ENCODE peak calls at places on chromosomes 13 and 19, in seven cellular contexts. One of them, this sample, is unnamed.

GRCh38 chr19:42290523-42291436 is 11.2 kb upstream of the PRR19 start:
- DNase-seq in body of pancreas: no peak
- DNase-seq in tibial nerve: no peak
- DNase-seq in testis: no peak
- DNase-seq in H54: no peak
- DNase-seq in ovary: peak
- DNase-seq in K562: no peak
- DNase-seq in this sample: no peak

GRCh38 chr13:19185086-19185864 is 3.7 kb upstream of the TUBA3C start:
- DNase-seq in body of pancreas: no peak
- DNase-seq in tibial nerve: no peak
- DNase-seq in testis: peak
- DNase-seq in H54: no peak
- DNase-seq in ovary: no peak
- DNase-seq in K562: no peak
- DNase-seq in this sample: no peak

GRCh38 chr13:50580684-50581305 is 262.7 kb downstream of the DLEU7 start:
- DNase-seq in body of pancreas: no peak
- DNase-seq in tibial nerve: no peak
- DNase-seq in testis: no peak
- DNase-seq in H54: no peak
- DNase-seq in ovary: no peak
- DNase-seq in K562: no peak
- DNase-seq in this sample: no peak

GRCh38 chr13:112510002-112510780 is 77.8 kb downstream of the TUBGCP3 start:
- DNase-seq in body of pancreas: peak
- DNase-seq in tibial nerve: no peak
- DNase-seq in testis: peak
- DNase-seq in H54: peak
- DNase-seq in ovary: no peak
- DNase-seq in K562: peak
- DNase-seq in this sample: no peak

GRCh38 chr13:43786766-43787517 is at the start of gene ENOX1:
- DNase-seq in body of pancreas: peak
- DNase-seq in tibial nerve: no peak
- DNase-seq in testis: peak
- DNase-seq in H54: peak
- DNase-seq in ovary: peak
- DNase-seq in K562: no peak
- DNase-seq in this sample: peak

GRCh38 chr13:80235559-80236296 is 105.2 kb downstream of the SPRY2 start:
- DNase-seq in body of pancreas: peak
- DNase-seq in tibial nerve: no peak
- DNase-seq in testis: no peak
- DNase-seq in H54: peak
- DNase-seq in ovary: no peak
- DNase-seq in K562: no peak
- DNase-seq in this sample: no peak

GRCh38 chr13:23959231-23959862 is 62.0 kb upstream of the C1QTNF9B start:
- DNase-seq in body of pancreas: no peak
- DNase-seq in tibial nerve: no peak
- DNase-seq in testis: peak
- DNase-seq in H54: no peak
- DNase-seq in ovary: no peak
- DNase-seq in K562: no peak
- DNase-seq in this sample: no peak

GRCh38 chr13:110617326-110618072 is 2.2 kb downstream of the NAXD start:
- DNase-seq in body of pancreas: peak
- DNase-seq in tibial nerve: peak
- DNase-seq in testis: peak
- DNase-seq in H54: no peak
- DNase-seq in ovary: peak
- DNase-seq in K562: peak
- DNase-seq in this sample: peak

GRCh38 chr13:24660023-24660806 is 20.0 kb upstream of the ATP12A start:
- DNase-seq in body of pancreas: no peak
- DNase-seq in tibial nerve: no peak
- DNase-seq in testis: no peak
- DNase-seq in H54: no peak
- DNase-seq in ovary: no peak
- DNase-seq in K562: no peak
- DNase-seq in this sample: no peak

GRCh38 chr13:111915104-111915551 is 151.8 kb upstream of the SOX1 start:
- DNase-seq in body of pancreas: no peak
- DNase-seq in tibial nerve: no peak
- DNase-seq in testis: no peak
- DNase-seq in H54: no peak
- DNase-seq in ovary: no peak
- DNase-seq in K562: no peak
- DNase-seq in this sample: no peak

GRCh38 chr19:18915639-18916038 is 3.5 kb downstream of the COPE start:
- DNase-seq in body of pancreas: peak
- DNase-seq in tibial nerve: no peak
- DNase-seq in testis: peak
- DNase-seq in H54: no peak
- DNase-seq in ovary: no peak
- DNase-seq in K562: no peak
- DNase-seq in this sample: no peak

GRCh38 chr19:37695144-37695899 is 24.2 kb downstream of the ZNF607 start:
- DNase-seq in body of pancreas: no peak
- DNase-seq in tibial nerve: no peak
- DNase-seq in testis: no peak
- DNase-seq in H54: no peak
- DNase-seq in ovary: no peak
- DNase-seq in K562: no peak
- DNase-seq in this sample: no peak

GRCh38 chr13:51937320-51938290 is 73.6 kb downstream of the ATP7B start:
- DNase-seq in body of pancreas: no peak
- DNase-seq in tibial nerve: no peak
- DNase-seq in testis: no peak
- DNase-seq in H54: no peak
- DNase-seq in ovary: no peak
- DNase-seq in K562: no peak
- DNase-seq in this sample: no peak

GRCh38 chr13:102772042-102772425 is 1.6 kb downstream of the TEX30 start:
- DNase-seq in body of pancreas: no peak
- DNase-seq in tibial nerve: no peak
- DNase-seq in testis: no peak
- DNase-seq in H54: no peak
- DNase-seq in ovary: no peak
- DNase-seq in K562: no peak
- DNase-seq in this sample: no peak

GRCh38 chr13:111474136-111475002 is 153.9 kb downstream of the TEX29 start:
- DNase-seq in body of pancreas: no peak
- DNase-seq in tibial nerve: no peak
- DNase-seq in testis: peak
- DNase-seq in H54: peak
- DNase-seq in ovary: no peak
- DNase-seq in K562: peak
- DNase-seq in this sample: no peak

GRCh38 chr19:57167385-57167784 is at the start of gene DUXA:
- DNase-seq in body of pancreas: no peak
- DNase-seq in tibial nerve: no peak
- DNase-seq in testis: no peak
- DNase-seq in H54: no peak
- DNase-seq in ovary: no peak
- DNase-seq in K562: no peak
- DNase-seq in this sample: no peak

GRCh38 chr13:41007359-41008118 is 11.6 kb downstream of the ELF1 start:
- DNase-seq in body of pancreas: no peak
- DNase-seq in tibial nerve: no peak
- DNase-seq in testis: no peak
- DNase-seq in H54: no peak
- DNase-seq in ovary: no peak
- DNase-seq in K562: peak
- DNase-seq in this sample: no peak

GRCh38 chr19:27774337-27774736 is 1438.6 kb downstream of the UQCRFS1 start:
- DNase-seq in body of pancreas: no peak
- DNase-seq in tibial nerve: no peak
- DNase-seq in testis: no peak
- DNase-seq in H54: no peak
- DNase-seq in ovary: no peak
- DNase-seq in K562: peak
- DNase-seq in this sample: no peak

GRCh38 chr19:55149078-55150003 is at the start of gene TNNT1:
- DNase-seq in body of pancreas: no peak
- DNase-seq in tibial nerve: no peak
- DNase-seq in testis: no peak
- DNase-seq in H54: peak
- DNase-seq in ovary: no peak
- DNase-seq in K562: no peak
- DNase-seq in this sample: no peak

GRCh38 chr13:40553356-40553755 is 113.1 kb downstream of the FOXO1 start:
- DNase-seq in body of pancreas: no peak
- DNase-seq in tibial nerve: no peak
- DNase-seq in testis: no peak
- DNase-seq in H54: no peak
- DNase-seq in ovary: no peak
- DNase-seq in K562: no peak
- DNase-seq in this sample: no peak

GRCh38 chr13:102951808-102952207 is 106.0 kb downstream of the ERCC5 start:
- DNase-seq in body of pancreas: no peak
- DNase-seq in tibial nerve: no peak
- DNase-seq in testis: no peak
- DNase-seq in H54: no peak
- DNase-seq in ovary: no peak
- DNase-seq in K562: no peak
- DNase-seq in this sample: no peak

GRCh38 chr19:16516923-16517610 is 20.9 kb downstream of the C19orf44 start:
- DNase-seq in body of pancreas: no peak
- DNase-seq in tibial nerve: no peak
- DNase-seq in testis: no peak
- DNase-seq in H54: no peak
- DNase-seq in ovary: no peak
- DNase-seq in K562: no peak
- DNase-seq in this sample: no peak
- TF ChIP-seq POLR2A in body of pancreas: no peak
- TF ChIP-seq POLR2A in tibial nerve: no peak
- TF ChIP-seq POLR2A in testis: no peak
- TF ChIP-seq POLR2A in H54: no peak
- TF ChIP-seq POLR2A in ovary: no peak
- TF ChIP-seq POLR2A in K562: peak
- TF ChIP-seq POLR2A in this sample: no peak

GRCh38 chr19:6796278-6796677 is 23.8 kb downstream of the VAV1 start:
- DNase-seq in body of pancreas: no peak
- DNase-seq in tibial nerve: no peak
- DNase-seq in testis: no peak
- DNase-seq in H54: no peak
- DNase-seq in ovary: no peak
- DNase-seq in K562: no peak
- DNase-seq in this sample: no peak

GRCh38 chr19:6803036-6803404 is 30.5 kb downstream of the VAV1 start:
- DNase-seq in body of pancreas: no peak
- DNase-seq in tibial nerve: no peak
- DNase-seq in testis: no peak
- DNase-seq in H54: no peak
- DNase-seq in ovary: no peak
- DNase-seq in K562: no peak
- DNase-seq in this sample: no peak

GRCh38 chr19:6802336-6803035 is 30.0 kb downstream of the VAV1 start:
- DNase-seq in body of pancreas: peak
- DNase-seq in tibial nerve: peak
- DNase-seq in testis: peak
- DNase-seq in H54: peak
- DNase-seq in ovary: no peak
- DNase-seq in K562: peak
- DNase-seq in this sample: no peak

GRCh38 chr19:6801397-6802086 is 29.0 kb downstream of the VAV1 start:
- DNase-seq in body of pancreas: peak
- DNase-seq in tibial nerve: peak
- DNase-seq in testis: peak
- DNase-seq in H54: peak
- DNase-seq in ovary: no peak
- DNase-seq in K562: peak
- DNase-seq in this sample: peak

DNA sequence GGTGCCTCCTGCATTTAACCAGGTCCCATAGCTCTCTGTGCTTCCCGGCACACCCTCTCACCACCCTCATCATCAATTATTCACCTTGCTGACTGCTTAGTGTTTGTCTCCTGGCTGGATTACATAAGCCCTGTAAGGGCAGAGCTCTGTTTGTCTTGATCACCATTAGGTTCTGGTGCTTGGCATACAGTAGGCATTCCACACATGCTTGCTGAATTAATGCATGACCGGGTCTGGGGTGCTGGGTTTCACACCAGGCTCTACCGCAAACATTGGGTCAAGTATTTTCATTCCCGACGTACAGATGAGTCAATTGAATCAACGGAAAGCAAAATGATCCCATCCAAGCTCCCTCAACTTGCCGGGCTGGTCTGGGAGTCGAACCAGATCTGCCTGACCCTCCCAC is 28.5 kb downstream of the VAV1 start:
- DNase-seq in body of pancreas: no peak
- DNase-seq in tibial nerve: no peak
- DNase-seq in testis: no peak
- DNase-seq in H54: peak
- DNase-seq in ovary: no peak
- DNase-seq in K562: no peak
- DNase-seq in this sample: no peak
- TF ChIP-seq POLR2A in body of pancreas: no peak
- TF ChIP-seq POLR2A in tibial nerve: no peak
- TF ChIP-seq POLR2A in testis: no peak
- TF ChIP-seq POLR2A in H54: no peak
- TF ChIP-seq POLR2A in ovary: no peak
- TF ChIP-seq POLR2A in K562: no peak
- TF ChIP-seq POLR2A in this sample: no peak

GRCh38 chr19:16206046-16206605 is 8.4 kb downstream of the AP1M1 start:
- DNase-seq in body of pancreas: no peak
- DNase-seq in tibial nerve: no peak
- DNase-seq in testis: no peak
- DNase-seq in H54: no peak
- DNase-seq in ovary: no peak
- DNase-seq in K562: no peak
- DNase-seq in this sample: no peak
- TF ChIP-seq POLR2A in body of pancreas: no peak
- TF ChIP-seq POLR2A in tibial nerve: no peak
- TF ChIP-seq POLR2A in testis: no peak
- TF ChIP-seq POLR2A in H54: no peak
- TF ChIP-seq POLR2A in ovary: no peak
- TF ChIP-seq POLR2A in K562: no peak
- TF ChIP-seq POLR2A in this sample: no peak

DNA sequence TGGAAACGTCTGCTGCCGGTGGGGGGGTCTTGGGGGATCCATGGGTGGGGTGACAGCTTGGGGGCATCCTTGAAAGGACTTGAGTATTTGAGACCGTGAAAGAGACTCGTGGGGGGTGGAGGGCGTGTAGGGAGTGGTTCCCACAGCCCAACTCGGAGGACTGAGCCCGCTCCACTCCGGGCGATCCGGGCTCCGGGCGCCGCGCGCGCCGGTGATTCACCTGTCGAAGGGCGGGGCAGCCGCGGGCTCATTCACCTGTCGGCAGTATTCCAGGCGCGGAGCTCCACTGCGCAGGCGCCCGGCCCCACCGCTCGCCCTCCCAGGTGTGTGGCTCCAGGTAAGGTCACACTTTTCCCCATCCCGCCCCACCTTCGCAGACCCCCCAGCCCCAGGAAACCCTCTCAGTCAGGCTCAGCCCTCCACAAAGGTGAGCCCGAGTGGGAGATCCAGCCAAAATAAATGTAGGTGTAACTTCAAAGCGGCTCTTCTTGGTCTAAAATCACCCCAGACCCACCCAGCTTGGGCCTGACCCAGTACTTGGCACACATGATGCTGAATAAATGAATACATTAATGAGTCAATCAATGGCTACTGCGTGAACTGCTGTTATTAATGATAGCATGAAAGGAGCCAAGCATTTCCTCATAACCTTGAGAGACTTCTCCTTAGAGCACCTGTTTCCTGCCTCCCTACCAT is 4.7 kb downstream of the NOTCH3 start:
- DNase-seq in body of pancreas: peak
- DNase-seq in tibial nerve: no peak
- DNase-seq in testis: peak
- DNase-seq in H54: no peak
- DNase-seq in ovary: peak
- DNase-seq in K562: no peak
- DNase-seq in this sample: no peak
- TF ChIP-seq POLR2A in body of pancreas: peak
- TF ChIP-seq POLR2A in tibial nerve: no peak
- TF ChIP-seq POLR2A in testis: no peak
- TF ChIP-seq POLR2A in H54: no peak
- TF ChIP-seq POLR2A in ovary: no peak
- TF ChIP-seq POLR2A in K562: no peak
- TF ChIP-seq POLR2A in this sample: no peak